ENCODE peak calls at places on chromosomes 5 and 9, in seven cellular contexts. P, O, T, X, J, Y and B are unnamed samples.

GRCh38 chr5:136619556-136619955 is 254.2 kb upstream of the TRPC7 start:
- DNase-seq in J (no peak), Y (no peak), O (no peak), X (no peak), P (no peak), T (no peak), B (no peak)

GRCh38 chr5:139969318-139969717 is 73.8 kb downstream of the NRG2 start:
- DNase-seq in O (no peak), T (no peak), P (no peak), Y (no peak), X (no peak), J (no peak), B (no peak)

GRCh38 chr5:756865-757345 is 27.6 kb downstream of the ZDHHC11B start:
- DNase-seq in T (peak), O (no peak), J (no peak), Y (no peak), P (peak), X (no peak), B (peak)

GRCh38 chr5:1432296-1432695 is 12.9 kb downstream of the SLC6A3 start:
- DNase-seq in T (peak), O (no peak), X (no peak), J (peak), Y (no peak), P (no peak), B (no peak)

GRCh38 chr5:151072234-151073025 is 8.4 kb downstream of the TNIP1 start:
- DNase-seq in T (no peak), P (no peak), O (peak), J (no peak), X (no peak), Y (no peak), B (no peak)

GRCh38 chr9:136522354-136523237 is 23.3 kb downstream of the NOTCH1 start:
- DNase-seq in X (no peak), Y (no peak), O (no peak), P (no peak), T (no peak), J (no peak), B (no peak)

GRCh38 chr9:125747765-125748510 is 765 bp downstream of the PBX3 start:
- DNase-seq in P (peak), X (peak), J (peak), Y (no peak), T (peak), O (peak), B (peak)

GRCh38 chr9:98207606-98208005 is 15.2 kb upstream of the CORO2A start:
- DNase-seq in Y (no peak), P (no peak), T (no peak), O (no peak), J (peak), X (no peak), B (no peak)

GRCh38 chr5:96597441-96598020 is 64.6 kb upstream of the CAST start:
- DNase-seq in P (no peak), X (no peak), Y (no peak), O (no peak), T (no peak), J (no peak), B (no peak)

GRCh38 chr5:176185133-176185733 is 53.0 kb upstream of the SIMC1 start:
- DNase-seq in O (no peak), T (no peak), Y (no peak), X (no peak), P (no peak), J (no peak), B (no peak)

GRCh38 chr9:93712896-93713295 is 136.5 kb downstream of the PHF2 start:
- DNase-seq in X (no peak), O (no peak), J (no peak), T (no peak), P (no peak), Y (no peak), B (no peak)

GRCh38 chr9:96618209-96619108 is 1.2 kb downstream of the CDC14B start:
- DNase-seq in P (peak), J (peak), X (peak), Y (peak), O (peak), T (peak), B (peak)

GRCh38 chr5:149228610-149229297 is 42.9 kb upstream of the AFAP1L1 start:
- DNase-seq in T (no peak), O (peak), X (peak), P (no peak), Y (peak), J (no peak), B (peak)

GRCh38 chr5:172065431-172066065 is 59.1 kb upstream of the FBXW11 start:
- DNase-seq in J (no peak), T (no peak), P (no peak), O (no peak), Y (no peak), X (no peak), B (no peak)

GRCh38 chr9:78239506-78239905 is 3.6 kb downstream of the CEP78 start:
- DNase-seq in T (no peak), P (no peak), O (peak), X (peak), Y (no peak), J (no peak), B (no peak)

GRCh38 chr5:164627051-164627450 is 1121.6 kb downstream of the MAT2B start:
- DNase-seq in J (no peak), Y (no peak), P (no peak), T (no peak), O (no peak), X (no peak), B (no peak)

GRCh38 chr5:5755888-5756287 is 333.4 kb downstream of the ICE1 start:
- DNase-seq in J (no peak), Y (no peak), X (no peak), T (no peak), O (no peak), P (no peak), B (no peak)

GRCh38 chr9:137369111-137369787 is 53.7 kb downstream of the EXD3 start:
- DNase-seq in J (no peak), Y (no peak), T (peak), P (no peak), X (no peak), O (no peak), B (no peak)

GRCh38 chr5:143341807-143342570 is 61.5 kb downstream of the NR3C1 start:
- DNase-seq in T (no peak), O (peak), J (no peak), Y (peak), X (no peak), P (no peak), B (no peak)

GRCh38 chr9:86756576-86757381 is 190.5 kb downstream of the GAS1 start:
- DNase-seq in J (no peak), Y (no peak), O (no peak), P (no peak), T (no peak), X (no peak), B (no peak)

GRCh38 chr9:92328225-92328624 is 2.5 kb downstream of the CENPP start:
- DNase-seq in Y (peak), O (peak), T (no peak), J (no peak), X (peak), P (no peak), B (no peak)

GRCh38 chr9:114085404-114085803 is 7.3 kb upstream of the AMBP start:
- DNase-seq in X (no peak), P (no peak), O (no peak), T (peak), J (no peak), Y (no peak), B (no peak)

GRCh38 chr5:34833991-34834793 is 4.8 kb upstream of the TTC23L start:
- DNase-seq in Y (no peak), O (no peak), X (no peak), P (no peak), J (no peak), T (no peak), B (no peak)

GRCh38 chr5:157740211-157740610 is 3.3 kb upstream of the LSM11 start:
- DNase-seq in J (no peak), T (no peak), O (peak), P (no peak), X (peak), Y (no peak), B (no peak)

GRCh38 chr5:91296691-91297143 is 86.4 kb downstream of the ARRDC3 start:
- DNase-seq in X (no peak), J (peak), P (peak), O (no peak), T (peak), Y (no peak), B (no peak)

GRCh38 chr5:181114284-181114843 is 16.6 kb downstream of the OR2V1 start:
- DNase-seq in Y (no peak), T (no peak), O (no peak), X (no peak), J (no peak), P (no peak), B (no peak)

GRCh38 chr5:124021066-124021641 is 509.2 kb downstream of the CSNK1G3 start:
- DNase-seq in J (no peak), Y (no peak), T (no peak), P (no peak), X (no peak), O (no peak), B (no peak)

GRCh38 chr9:109281518-109281917 is 39.3 kb downstream of the EPB41L4B start:
- DNase-seq in O (no peak), Y (no peak), P (no peak), X (no peak), T (no peak), J (no peak), B (no peak)

GRCh38 chr5:150361301-150361700 is 3.8 kb downstream of the TCOF1 start:
- DNase-seq in P (no peak), T (no peak), X (no peak), J (no peak), O (no peak), Y (no peak), B (no peak)

GRCh38 chr5:138583984-138584637 is 8.9 kb upstream of the HSPA9 start:
- DNase-seq in P (no peak), T (no peak), X (no peak), O (no peak), Y (no peak), J (no peak), B (no peak)

GRCh38 chr5:116068028-116068632 is 16.7 kb upstream of the COMMD10 start:
- DNase-seq in Y (peak), T (no peak), J (no peak), O (peak), P (no peak), X (peak), B (no peak)

GRCh38 chr5:136047858-136048257 is 19.1 kb downstream of the TGFBI start:
- DNase-seq in T (no peak), X (no peak), J (no peak), P (no peak), O (no peak), Y (no peak), B (no peak)

GRCh38 chr5:102755691-102756371 is 726 bp downstream of the PAM start:
- DNase-seq in T (peak), O (peak), Y (peak), X (peak), J (peak), P (peak), B (peak)

GRCh38 chr5:153551537-153552079 is 61.1 kb downstream of the GRIA1 start:
- DNase-seq in Y (peak), X (no peak), J (no peak), O (peak), T (no peak), P (no peak), B (no peak)

GRCh38 chr5:153555420-153556114 is 65.1 kb downstream of the GRIA1 start:
- DNase-seq in Y (no peak), J (no peak), P (no peak), X (no peak), T (no peak), O (no peak), B (no peak)

GRCh38 chr5:153552886-153553285 is 62.4 kb downstream of the GRIA1 start:
- DNase-seq in J (no peak), X (no peak), Y (no peak), P (no peak), O (no peak), T (no peak), B (no peak)
- H3K27ac ChIP-seq in J (no peak), X (no peak), Y (no peak), P (no peak), O (peak), T (no peak), B (no peak)

DNA sequence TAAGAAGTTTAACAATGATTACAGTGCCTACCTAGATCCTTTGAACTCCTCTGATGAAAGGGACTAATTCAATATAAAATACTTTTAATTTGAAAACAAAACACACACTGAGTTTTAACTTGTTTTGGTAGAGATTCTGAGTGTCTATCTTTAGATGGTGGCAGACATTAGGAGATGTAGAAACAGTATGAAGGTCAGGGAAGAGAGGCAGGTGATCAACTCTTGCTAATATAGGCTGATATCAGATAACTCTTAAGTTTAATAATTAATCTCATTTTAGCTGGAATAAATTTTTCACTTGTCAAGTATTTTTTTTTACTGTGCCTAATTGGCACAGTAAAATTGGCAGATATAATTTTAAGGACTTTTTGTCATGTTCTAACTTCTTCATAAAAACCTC is 30.8 kb downstream of the POC5 start:
- DNase-seq in P (no peak), O (no peak), Y (no peak), J (no peak), T (no peak), X (no peak), B (no peak)
- H3K27ac ChIP-seq in P (no peak), O (no peak), Y (no peak), J (no peak), T (no peak), X (no peak), B (no peak)

GRCh38 chr9:105339849-105340248 is 95.4 kb downstream of the SLC44A1 start:
- DNase-seq in T (no peak), P (no peak), X (no peak), J (no peak), O (no peak), Y (no peak), B (no peak)
- H3K27ac ChIP-seq in T (no peak), P (no peak), X (no peak), J (no peak), O (no peak), Y (no peak), B (no peak)

GRCh38 chr5:132254321-132254977 is 3.0 kb upstream of the PDLIM4 start:
- DNase-seq in P (peak), O (no peak), T (peak), J (no peak), X (no peak), Y (no peak), B (peak)
- H3K27ac ChIP-seq in P (no peak), O (no peak), T (no peak), J (no peak), X (no peak), Y (no peak), B (no peak)

GRCh38 chr5:13939647-13940046 is 4.8 kb downstream of the DNAH5 start:
- DNase-seq in O (no peak), X (no peak), J (no peak), P (no peak), Y (peak), T (no peak), B (no peak)
- H3K27ac ChIP-seq in O (no peak), X (no peak), J (no peak), P (no peak), Y (no peak), T (no peak), B (no peak)

GRCh38 chr9:128006360-128007024 is 25.7 kb upstream of the EEIG1 start:
- DNase-seq in O (no peak), P (no peak), T (no peak), J (no peak), X (no peak), Y (no peak), B (no peak)
- H3K27ac ChIP-seq in O (peak), P (peak), T (no peak), J (no peak), X (no peak), Y (no peak), B (no peak)

GRCh38 chr9:134152022-134152448 is 12.3 kb downstream of the RNU6ATAC start:
- DNase-seq in Y (no peak), X (no peak), O (no peak), P (no peak), J (no peak), T (no peak), B (no peak)
- H3K27ac ChIP-seq in Y (no peak), X (no peak), O (no peak), P (no peak), J (no peak), T (no peak), B (no peak)